ENCODE peak calls at places on chromosome 15, in four cellular contexts. Q is B cell, X is RCC 7860, N is ACHN. E is an unnamed sample.

GRCh38 chr15:84099181-84099580 is 136.4 kb upstream of the GOLGA6L4 start:
- DNase-seq in Q (peak), X (no peak), N (no peak), E (no peak)

GRCh38 chr15:40955930-40956542 is 2.8 kb downstream of the CHAC1 start:
- DNase-seq in Q (no peak), X (no peak), N (no peak), E (no peak)

GRCh38 chr15:66881173-66881905 is 179.3 kb downstream of the SMAD6 start:
- DNase-seq in Q (no peak), X (no peak), N (no peak), E (no peak)

GRCh38 chr15:82789491-82789890 is 16.4 kb downstream of the FSD2 start:
- DNase-seq in Q (no peak), X (no peak), N (no peak), E (no peak)

GRCh38 chr15:65460948-65461347 is 38.2 kb upstream of the IGDCC4 start:
- DNase-seq in Q (no peak), X (no peak), N (no peak), E (no peak)

GRCh38 chr15:81183403-81183760 is 13.3 kb upstream of the IL16 start:
- DNase-seq in Q (no peak), X (no peak), N (no peak), E (no peak)

GRCh38 chr15:32730677-32731654 is 13.2 kb downstream of the GREM1 start:
- DNase-seq in Q (peak), X (peak), N (peak), E (no peak)

GRCh38 chr15:41842229-41842628 is 3.6 kb downstream of the PLA2G4B start:
- DNase-seq in Q (no peak), X (no peak), N (no peak), E (no peak)

GRCh38 chr15:81642451-81642990 is 268.5 kb upstream of the TMC3 start:
- DNase-seq in Q (no peak), X (no peak), N (no peak), E (no peak)

GRCh38 chr15:89645680-89646079 is 9.6 kb downstream of the KIF7 start:
- DNase-seq in Q (no peak), X (no peak), N (no peak), E (no peak)

GRCh38 chr15:68721886-68722285 is 98.8 kb downstream of the ANP32A start:
- DNase-seq in Q (no peak), X (no peak), N (no peak), E (no peak)

GRCh38 chr15:26892678-26893077 is 25.8 kb downstream of the GABRA5 start:
- DNase-seq in Q (no peak), X (no peak), N (no peak), E (no peak)

GRCh38 chr15:70783610-70784021 is 20.3 kb upstream of the UACA start:
- DNase-seq in Q (no peak), X (peak), N (peak), E (no peak)

GRCh38 chr15:92843326-92843725 is 56.8 kb upstream of the CHD2 start:
- DNase-seq in Q (no peak), X (no peak), N (no peak), E (no peak)

GRCh38 chr15:51869074-51869425 is 39.6 kb downstream of the TMOD3 start:
- DNase-seq in Q (no peak), X (peak), N (peak), E (no peak)

GRCh38 chr15:43872416-43873020 is 45.7 kb downstream of the WDR76 start:
- DNase-seq in Q (peak), X (peak), N (peak), E (no peak)

GRCh38 chr15:92336588-92336987 is 57.1 kb upstream of the ST8SIA2 start:
- DNase-seq in Q (no peak), X (no peak), N (no peak), E (no peak)

GRCh38 chr15:31101262-31102048 is at the start of gene TRPM1:
- DNase-seq in Q (no peak), X (no peak), N (no peak), E (no peak)

GRCh38 chr15:98523912-98524255 is 124.5 kb upstream of the IGF1R start:
- DNase-seq in Q (no peak), X (no peak), N (no peak), E (no peak)

GRCh38 chr15:73858062-73858461 is 15.3 kb upstream of the TBC1D21 start:
- DNase-seq in Q (no peak), X (no peak), N (no peak), E (no peak)

GRCh38 chr15:85531083-85531482 is 150.7 kb downstream of the AKAP13 start:
- DNase-seq in Q (no peak), X (no peak), N (no peak), E (no peak)

E was measured in activated CD4-positive, alpha-beta T cell treated with anti-CD3 and anti-CD28 coated beads, Interleukin-2, amount 50 U/mL, for 1 hour.